ENCODE peak calls at places on chromosomes 11 and 22, in ten cellular contexts. Z is HT1080; R is stimulated activated CD8-positive, alpha-beta memory T cell treated with anti-CD3 and anti-CD28 coated beads, Interleukin-7, amount 100 ng/mL, for 4 hours; F is NAMALWA; B is activated T-helper 1 cell treated with anti-CD3 and anti-CD28 coated beads, Interleukin-12 subunit alpha, Interleukin-12 subunit beta, Interleukin-2, Interleukin-4 antibody, amounts not matched to agents 30 ng/mL and 10 ng/mL and 1 ng/mL, durations not matched to agents 14 hours and 24 hours and 36 hours; X is RWPE1; M is T1000; S is NCI-H1417; C is NCI-H446; E is stimulated activated CD4-positive, alpha-beta T cell treated with anti-CD3 and anti-CD28 coated beads, TNF-alpha, amount 100 ng/mL, for 24 hours. H is an unnamed sample.

GRCh38 chr11:105910095-105910715 is 111.8 kb downstream of the MSANTD4 start:
- DNase-seq in Z (peak; percentile 18), R (no peak), F (no peak), B (no peak), X (peak; percentile 44), M (no peak), S (no peak), C (no peak), E (no peak), H (no peak)

GRCh38 chr22:35310556-35311550 is 11.2 kb downstream of the TOM1 start:
- DNase-seq in Z (no peak), R (no peak), F (no peak), B (no peak), X (no peak), M (no peak), S (no peak), C (no peak), E (no peak), H (no peak)

GRCh38 chr11:75383246-75383645 is 16.1 kb upstream of the RPS3 start:
- DNase-seq in Z (no peak), R (no peak), F (no peak), B (peak; percentile 15), X (no peak), M (no peak), S (peak; percentile 15), C (no peak), E (no peak), H (no peak)

GRCh38 chr11:35013514-35014191 is 97.2 kb downstream of the PDHX start:
- DNase-seq in Z (no peak), R (peak; percentile 32), F (no peak), B (peak; percentile 47), X (no peak), M (no peak), S (no peak), C (no peak), E (peak; percentile 10), H (no peak)

GRCh38 chr11:88102595-88102929 is 72.7 kb downstream of the RAB38 start:
- DNase-seq in Z (no peak), R (no peak), F (no peak), B (no peak), X (no peak), M (no peak), S (no peak), C (no peak), E (no peak), H (peak; percentile 42)

GRCh38 chr11:60872124-60872951 is 5.0 kb downstream of the ZP1 start:
- DNase-seq in Z (peak; percentile 58), R (no peak), F (no peak), B (no peak), X (no peak), M (no peak), S (no peak), C (no peak), E (no peak), H (no peak)

GRCh38 chr11:75562836-75563484 is 907 bp downstream of the SERPINH1 start:
- DNase-seq in Z (peak; percentile 90), R (no peak), F (no peak), B (no peak), X (peak; percentile 49), M (peak; percentile 18), S (no peak), C (no peak), E (no peak), H (no peak)

GRCh38 chr22:38832005-38832978 is 11.5 kb downstream of the NPTXR start:
- DNase-seq in Z (no peak), R (no peak), F (no peak), B (no peak), X (no peak), M (no peak), S (no peak), C (peak; percentile 97), E (no peak), H (no peak)

GRCh38 chr22:24938741-24939341 is 7.7 kb downstream of the LHFPL7 start:
- DNase-seq in Z (peak; percentile 38), R (no peak), F (peak; percentile 72), B (peak; percentile 31), X (peak; percentile 55), M (no peak), S (peak; percentile 61), C (no peak), E (peak; percentile 14), H (no peak)

GRCh38 chr11:121578216-121579063 is 125.7 kb upstream of the SORL1-AS1 start:
- DNase-seq in Z (no peak), R (no peak), F (no peak), B (no peak), X (no peak), M (no peak), S (no peak), C (no peak), E (no peak), H (no peak)

GRCh38 chr22:38051261-38051660 is 5.9 kb upstream of the PICK1 start:
- DNase-seq in Z (no peak), R (no peak), F (peak; percentile 23), B (no peak), X (no peak), M (no peak), S (no peak), C (no peak), E (no peak), H (no peak)

GRCh38 chr22:36027960-36028645 is 521 bp downstream of the RBFOX2 start:
- DNase-seq in Z (no peak), R (no peak), F (no peak), B (no peak), X (peak; percentile 64), M (no peak), S (peak; percentile 67), C (no peak), E (no peak), H (no peak)

GRCh38 chr22:39289445-39290247 is 29.8 kb downstream of the RPL3 start:
- DNase-seq in Z (no peak), R (no peak), F (no peak), B (no peak), X (no peak), M (no peak), S (no peak), C (no peak), E (no peak), H (no peak)

GRCh38 chr22:17860220-17860965 is 86.1 kb upstream of the BID start:
- DNase-seq in Z (no peak), R (no peak), F (no peak), B (no peak), X (no peak), M (no peak), S (no peak), C (no peak), E (no peak), H (no peak)

GRCh38 chr11:57321388-57321995 is 3.3 kb downstream of the TNKS1BP1 start:
- DNase-seq in Z (no peak), R (no peak), F (no peak), B (no peak), X (no peak), M (no peak), S (peak; percentile 24), C (no peak), E (no peak), H (no peak)

GRCh38 chr11:45341379-45341778 is 55.2 kb upstream of the SYT13 start:
- DNase-seq in Z (no peak), R (no peak), F (no peak), B (no peak), X (no peak), M (no peak), S (peak; percentile 14), C (no peak), E (no peak), H (no peak)

GRCh38 chr11:3006505-3007260 is 14.6 kb upstream of the NAP1L4 start:
- DNase-seq in Z (no peak), R (peak; percentile 24), F (no peak), B (no peak), X (no peak), M (no peak), S (no peak), C (no peak), E (no peak), H (no peak)

GRCh38 chr11:128299132-128299726 is 288.1 kb downstream of the ETS1 start:
- DNase-seq in Z (no peak), R (no peak), F (peak; percentile 24), B (no peak), X (no peak), M (no peak), S (peak; percentile 45), C (no peak), E (no peak), H (no peak)

GRCh38 chr22:41369837-41370236 is 11.9 kb upstream of the TEF start:
- DNase-seq in Z (no peak), R (no peak), F (no peak), B (no peak), X (no peak), M (no peak), S (no peak), C (no peak), E (no peak), H (no peak)

GRCh38 chr11:57310630-57311086 is 14.1 kb downstream of the TNKS1BP1 start:
- DNase-seq in Z (no peak), R (no peak), F (no peak), B (no peak), X (no peak), M (no peak), S (no peak), C (no peak), E (no peak), H (no peak)

GRCh38 chr11:102800774-102801173 is 2.8 kb upstream of the MMP1 start:
- DNase-seq in Z (no peak), R (no peak), F (no peak), B (no peak), X (no peak), M (no peak), S (no peak), C (no peak), E (no peak), H (no peak)

GRCh38 chr11:95715777-95716241 is 73.8 kb downstream of the FAM76B start:
- DNase-seq in Z (peak; percentile 82), R (peak; percentile 36), F (peak; percentile 90), B (no peak), X (peak; percentile 10), M (no peak), S (no peak), C (no peak), E (peak; percentile 43), H (peak; percentile 19)

GRCh38 chr11:112255075-112255739 is 5.5 kb downstream of the PLET1 start:
- DNase-seq in Z (peak; percentile 84), R (no peak), F (no peak), B (no peak), X (peak; percentile 29), M (peak; percentile 32), S (no peak), C (peak; percentile 72), E (no peak), H (no peak)

GRCh38 chr11:62689421-62690183 is at the start of gene LRRN4CL:
- DNase-seq in Z (peak; percentile 69), R (no peak), F (no peak), B (no peak), X (peak; percentile 61), M (peak; percentile 71), S (no peak), C (no peak), E (no peak), H (no peak)